ENCODE peak calls at places on chromosomes 11 and 22, in nine cellular contexts. S, V, U, W, X, B, J, O and T are unnamed samples.
A peak's percentile ranks its signal among the peaks of the same experiment; 100 is the strongest.

GRCh38 chr11:1401656-1402221 is 12.0 kb downstream of the BRSK2 start:
- DNase-seq in S (peak; percentile 56), V (peak; percentile 77), U (no peak), W (peak; percentile 92), X (peak; percentile 41), B (no peak), J (peak; percentile 70), O (peak; percentile 93), T (peak; percentile 94)

GRCh38 chr11:102389253-102389652 is 42.2 kb downstream of the BIRC2 start:
- DNase-seq in S (no peak), V (no peak), U (no peak), W (no peak), X (no peak), B (peak; percentile 26), J (no peak), O (no peak), T (no peak)

GRCh38 chr11:3925513-3925912 is 70.0 kb downstream of the STIM1 start:
- DNase-seq in S (no peak), V (no peak), U (no peak), W (no peak), X (no peak), B (no peak), J (no peak), O (no peak), T (no peak)

GRCh38 chr11:9972917-9973504 is 309.1 kb downstream of the SWAP70 start:
- DNase-seq in S (peak; percentile 75), V (no peak), U (no peak), W (no peak), X (peak; percentile 23), B (no peak), J (no peak), O (peak; percentile 45), T (no peak)

GRCh38 chr22:50048066-50048765 is 9.9 kb downstream of the TTLL8 start:
- DNase-seq in S (no peak), V (no peak), U (no peak), W (no peak), X (no peak), B (no peak), J (no peak), O (no peak), T (peak; percentile 41)

GRCh38 chr11:2296913-2297622 is 4.7 kb downstream of the C11orf21 start:
- DNase-seq in S (no peak), V (peak; percentile 14), U (peak; percentile 62), W (peak; percentile 44), X (no peak), B (no peak), J (no peak), O (no peak), T (peak; percentile 65)

GRCh38 chr11:848380-848931 is 5.8 kb downstream of the TSPAN4 start:
- DNase-seq in S (no peak), V (peak; percentile 65), U (no peak), W (peak; percentile 83), X (peak; percentile 64), B (no peak), J (no peak), O (peak; percentile 74), T (peak; percentile 88)

GRCh38 chr11:33775832-33776231 is 1.5 kb upstream of the FBXO3 start:
- DNase-seq in S (peak; percentile 45), V (no peak), U (no peak), W (no peak), X (no peak), B (no peak), J (no peak), O (no peak), T (no peak)

DNA sequence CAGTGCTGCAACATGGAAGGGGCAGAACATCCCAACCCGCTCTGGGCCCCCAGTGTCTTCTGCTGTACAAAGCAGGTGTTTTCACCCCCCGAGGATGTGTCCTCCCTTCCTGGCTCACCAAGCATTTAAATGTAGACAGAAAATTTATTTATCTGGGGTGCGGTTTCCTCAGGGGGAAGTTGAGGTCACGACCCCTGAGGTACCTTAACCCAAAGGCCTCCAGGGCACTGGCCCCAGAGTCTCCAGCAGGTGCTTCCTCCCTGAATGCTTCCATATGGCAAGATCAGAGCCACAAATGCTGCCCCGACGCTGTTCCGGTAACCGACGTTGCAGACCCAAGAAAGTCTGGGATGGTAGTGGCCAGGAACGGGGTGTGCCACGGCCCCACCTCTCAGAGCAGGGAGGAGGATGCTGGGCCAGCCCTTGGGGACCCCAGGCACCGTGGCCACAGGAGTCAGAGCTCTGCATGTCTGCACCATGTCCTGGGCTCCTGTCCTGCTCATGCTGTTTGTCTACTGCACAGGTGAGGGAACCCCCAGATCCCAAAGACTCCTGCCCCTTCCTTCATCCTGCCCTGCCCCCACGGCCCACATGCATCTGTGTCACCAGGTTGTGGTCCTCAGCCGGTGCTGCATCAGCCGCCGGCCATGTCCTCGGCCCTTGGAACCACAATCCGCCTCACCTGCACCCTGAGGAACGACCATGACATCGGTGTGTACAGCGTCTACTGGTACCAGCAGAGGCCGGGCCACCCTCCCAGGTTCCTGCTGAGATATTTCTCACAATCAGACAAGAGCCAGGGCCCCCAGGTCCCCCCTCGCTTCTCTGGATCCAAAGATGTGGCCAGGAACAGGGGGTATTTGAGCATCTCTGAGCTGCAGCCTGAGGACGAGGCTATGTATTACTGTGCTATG is at the start of gene VPREB1:
- DNase-seq in S (no peak), V (no peak), U (no peak), W (no peak), X (no peak), B (no peak), J (no peak), O (no peak), T (no peak)
- H3K27ac ChIP-seq in S (no peak within 1 kb of the TSS), V (no peak within 1 kb of the TSS), U (no peak within 1 kb of the TSS), W (no peak within 1 kb of the TSS), X (no peak within 1 kb of the TSS), B (no peak within 1 kb of the TSS), J (no peak within 1 kb of the TSS), O (no peak within 1 kb of the TSS), T (no peak within 1 kb of the TSS)

GRCh38 chr22:31951201-31952093 is 7.1 kb downstream of the YWHAH start:
- DNase-seq in S (no peak), V (no peak), U (no peak), W (no peak), X (no peak), B (no peak), J (no peak), O (no peak), T (no peak)

GRCh38 chr22:31952094-31952401 is 7.7 kb downstream of the YWHAH start:
- DNase-seq in S (no peak), V (no peak), U (no peak), W (no peak), X (no peak), B (no peak), J (no peak), O (no peak), T (no peak)

GRCh38 chr22:31952459-31952858 is 8.1 kb downstream of the YWHAH start:
- DNase-seq in S (peak; percentile 92), V (no peak), U (no peak), W (no peak), X (no peak), B (peak; percentile 50), J (no peak), O (no peak), T (no peak)

GRCh38 chr22:31948002-31948401 is 3.7 kb downstream of the YWHAH start:
- DNase-seq in S (no peak), V (no peak), U (no peak), W (no peak), X (no peak), B (no peak), J (no peak), O (no peak), T (no peak)

GRCh38 chr22:31950226-31950625 is 5.9 kb downstream of the YWHAH start:
- DNase-seq in S (no peak), V (no peak), U (no peak), W (no peak), X (no peak), B (no peak), J (no peak), O (no peak), T (no peak)
- H3K27ac ChIP-seq in S (no peak overlapping the region), V (no peak overlapping the region), U (peak overlapping the region; percentile 72), W (no peak overlapping the region), X (no peak overlapping the region), B (no peak overlapping the region), J (no peak overlapping the region), O (no peak overlapping the region), T (peak overlapping the region; percentile 99)

GRCh38 chr11:64100782-64101358 is 65.0 kb downstream of the MACROD1 start:
- DNase-seq in S (no peak), V (no peak), U (no peak), W (no peak), X (no peak), B (no peak), J (no peak), O (no peak), T (no peak)

GRCh38 chr11:64102005-64102738 is 63.7 kb downstream of the MACROD1 start:
- DNase-seq in S (no peak), V (no peak), U (no peak), W (no peak), X (no peak), B (no peak), J (peak; percentile 56), O (no peak), T (no peak)

GRCh38 chr11:64099436-64099835 is 63.7 kb downstream of the FLRT1 start:
- DNase-seq in S (no peak), V (no peak), U (no peak), W (no peak), X (no peak), B (no peak), J (no peak), O (no peak), T (no peak)

GRCh38 chr11:64101461-64101860 is 64.5 kb downstream of the MACROD1 start:
- DNase-seq in S (no peak), V (no peak), U (no peak), W (no peak), X (no peak), B (no peak), J (no peak), O (no peak), T (no peak)

GRCh38 chr11:64100345-64100744 is 64.6 kb downstream of the FLRT1 start:
- DNase-seq in S (no peak), V (peak; percentile 57), U (no peak), W (no peak), X (no peak), B (no peak), J (no peak), O (no peak), T (no peak)
- H3K27ac ChIP-seq in S (no peak overlapping the region), V (no peak overlapping the region), U (no peak overlapping the region), W (no peak overlapping the region), X (no peak overlapping the region), B (no peak overlapping the region), J (no peak overlapping the region), O (no peak overlapping the region), T (no peak overlapping the region)

GRCh38 chr11:18771266-18772035 is 20.1 kb downstream of the PTPN5 start:
- DNase-seq in S (no peak), V (no peak), U (no peak), W (no peak), X (no peak), B (no peak), J (no peak), O (no peak), T (no peak)

GRCh38 chr11:18768472-18768901 is 23.1 kb downstream of the PTPN5 start:
- DNase-seq in S (no peak), V (no peak), U (no peak), W (no peak), X (no peak), B (no peak), J (no peak), O (no peak), T (no peak)

GRCh38 chr11:18769802-18770456 is 21.7 kb downstream of the PTPN5 start:
- DNase-seq in S (no peak), V (peak; percentile 76), U (no peak), W (no peak), X (no peak), B (no peak), J (no peak), O (no peak), T (no peak)

GRCh38 chr11:18772211-18772610 is 19.4 kb downstream of the PTPN5 start:
- DNase-seq in S (peak; percentile 22), V (no peak), U (no peak), W (no peak), X (no peak), B (no peak), J (no peak), O (no peak), T (no peak)

GRCh38 chr11:18770479-18771125 is 21.0 kb downstream of the PTPN5 start:
- DNase-seq in S (no peak), V (no peak), U (no peak), W (no peak), X (no peak), B (no peak), J (no peak), O (no peak), T (no peak)
- H3K27ac ChIP-seq in S (no peak overlapping the region), V (no peak overlapping the region), U (no peak overlapping the region), W (no peak overlapping the region), X (no peak overlapping the region), B (no peak overlapping the region), J (no peak overlapping the region), O (no peak overlapping the region), T (no peak overlapping the region)